ENCODE peak calls at places on chromosome 4, in seven cellular contexts. One of them, this sample, is unnamed.

GRCh38 chr4:165994706-165995105 is 121.7 kb downstream of the TLL1 start:
- DNase-seq in DMS 273 treated with DMSO at 0.1 percent for 48 hours: no peak
- DNase-seq in NAMALWA: no peak
- DNase-seq in cardiac muscle cell: peak
- DNase-seq in central memory CD4-positive, alpha-beta T cell: no peak
- DNase-seq in mesothelial cell of epicardium: no peak
- DNase-seq in fibroblast of pulmonary artery: no peak
- DNase-seq in this sample: no peak

GRCh38 chr4:183347586-183347985 is 25.4 kb upstream of the CLDN24 start:
- DNase-seq in DMS 273 treated with DMSO at 0.1 percent for 48 hours: no peak
- DNase-seq in NAMALWA: no peak
- DNase-seq in cardiac muscle cell: peak
- DNase-seq in central memory CD4-positive, alpha-beta T cell: no peak
- DNase-seq in mesothelial cell of epicardium: no peak
- DNase-seq in fibroblast of pulmonary artery: peak
- DNase-seq in this sample: no peak

GRCh38 chr4:146165840-146166239 is 9.7 kb upstream of the LSM6 start:
- DNase-seq in DMS 273 treated with DMSO at 0.1 percent for 48 hours: no peak
- DNase-seq in NAMALWA: no peak
- DNase-seq in cardiac muscle cell: peak
- DNase-seq in central memory CD4-positive, alpha-beta T cell: no peak
- DNase-seq in mesothelial cell of epicardium: no peak
- DNase-seq in fibroblast of pulmonary artery: peak
- DNase-seq in this sample: no peak

GRCh38 chr4:83417566-83417965 is 38.1 kb downstream of the HELQ start:
- DNase-seq in DMS 273 treated with DMSO at 0.1 percent for 48 hours: no peak
- DNase-seq in NAMALWA: no peak
- DNase-seq in cardiac muscle cell: no peak
- DNase-seq in central memory CD4-positive, alpha-beta T cell: no peak
- DNase-seq in mesothelial cell of epicardium: no peak
- DNase-seq in fibroblast of pulmonary artery: no peak
- DNase-seq in this sample: no peak

GRCh38 chr4:142238589-142238988 is 602.2 kb downstream of the IL15 start:
- DNase-seq in DMS 273 treated with DMSO at 0.1 percent for 48 hours: no peak
- DNase-seq in NAMALWA: no peak
- DNase-seq in cardiac muscle cell: no peak
- DNase-seq in central memory CD4-positive, alpha-beta T cell: no peak
- DNase-seq in mesothelial cell of epicardium: no peak
- DNase-seq in fibroblast of pulmonary artery: no peak
- DNase-seq in this sample: no peak

GRCh38 chr4:101019941-101020401 is 327.4 kb downstream of the PPP3CA start:
- DNase-seq in DMS 273 treated with DMSO at 0.1 percent for 48 hours: no peak
- DNase-seq in NAMALWA: no peak
- DNase-seq in cardiac muscle cell: no peak
- DNase-seq in central memory CD4-positive, alpha-beta T cell: peak
- DNase-seq in mesothelial cell of epicardium: no peak
- DNase-seq in fibroblast of pulmonary artery: no peak
- DNase-seq in this sample: no peak

GRCh38 chr4:38921151-38921550 is 53.5 kb downstream of the FAM114A1 start:
- DNase-seq in DMS 273 treated with DMSO at 0.1 percent for 48 hours: no peak
- DNase-seq in NAMALWA: no peak
- DNase-seq in cardiac muscle cell: no peak
- DNase-seq in central memory CD4-positive, alpha-beta T cell: no peak
- DNase-seq in mesothelial cell of epicardium: no peak
- DNase-seq in fibroblast of pulmonary artery: no peak
- DNase-seq in this sample: no peak

GRCh38 chr4:3711183-3712111 is 54.7 kb upstream of the ADRA2C start:
- DNase-seq in DMS 273 treated with DMSO at 0.1 percent for 48 hours: no peak
- DNase-seq in NAMALWA: no peak
- DNase-seq in cardiac muscle cell: no peak
- DNase-seq in central memory CD4-positive, alpha-beta T cell: no peak
- DNase-seq in mesothelial cell of epicardium: no peak
- DNase-seq in fibroblast of pulmonary artery: no peak
- DNase-seq in this sample: no peak

GRCh38 chr4:16377887-16378286 is 151.6 kb upstream of the TAPT1 start:
- DNase-seq in DMS 273 treated with DMSO at 0.1 percent for 48 hours: no peak
- DNase-seq in NAMALWA: no peak
- DNase-seq in cardiac muscle cell: no peak
- DNase-seq in central memory CD4-positive, alpha-beta T cell: no peak
- DNase-seq in mesothelial cell of epicardium: no peak
- DNase-seq in fibroblast of pulmonary artery: no peak
- DNase-seq in this sample: no peak

GRCh38 chr4:41301137-41301536 is 44.4 kb downstream of the UCHL1 start:
- DNase-seq in DMS 273 treated with DMSO at 0.1 percent for 48 hours: no peak
- DNase-seq in NAMALWA: no peak
- DNase-seq in cardiac muscle cell: no peak
- DNase-seq in central memory CD4-positive, alpha-beta T cell: no peak
- DNase-seq in mesothelial cell of epicardium: no peak
- DNase-seq in fibroblast of pulmonary artery: no peak
- DNase-seq in this sample: no peak

GRCh38 chr4:85298037-85298436 is 176.9 kb upstream of the ARHGAP24 start:
- DNase-seq in DMS 273 treated with DMSO at 0.1 percent for 48 hours: no peak
- DNase-seq in NAMALWA: no peak
- DNase-seq in cardiac muscle cell: no peak
- DNase-seq in central memory CD4-positive, alpha-beta T cell: no peak
- DNase-seq in mesothelial cell of epicardium: no peak
- DNase-seq in fibroblast of pulmonary artery: no peak
- DNase-seq in this sample: no peak

GRCh38 chr4:86569103-86569870 is 24.8 kb upstream of the PTPN13 start:
- DNase-seq in DMS 273 treated with DMSO at 0.1 percent for 48 hours: no peak
- DNase-seq in NAMALWA: no peak
- DNase-seq in cardiac muscle cell: no peak
- DNase-seq in central memory CD4-positive, alpha-beta T cell: no peak
- DNase-seq in mesothelial cell of epicardium: no peak
- DNase-seq in fibroblast of pulmonary artery: no peak
- DNase-seq in this sample: no peak

GRCh38 chr4:165158762-165159161 is 46.1 kb upstream of the TMEM192 start:
- DNase-seq in DMS 273 treated with DMSO at 0.1 percent for 48 hours: no peak
- DNase-seq in NAMALWA: no peak
- DNase-seq in cardiac muscle cell: no peak
- DNase-seq in central memory CD4-positive, alpha-beta T cell: no peak
- DNase-seq in mesothelial cell of epicardium: no peak
- DNase-seq in fibroblast of pulmonary artery: no peak
- DNase-seq in this sample: no peak

GRCh38 chr4:186304216-186304615 is 38.2 kb downstream of the F11 start:
- DNase-seq in DMS 273 treated with DMSO at 0.1 percent for 48 hours: no peak
- DNase-seq in NAMALWA: no peak
- DNase-seq in cardiac muscle cell: no peak
- DNase-seq in central memory CD4-positive, alpha-beta T cell: no peak
- DNase-seq in mesothelial cell of epicardium: no peak
- DNase-seq in fibroblast of pulmonary artery: no peak
- DNase-seq in this sample: no peak

GRCh38 chr4:68373513-68373912 is 23.6 kb upstream of the YTHDC1 start:
- DNase-seq in DMS 273 treated with DMSO at 0.1 percent for 48 hours: no peak
- DNase-seq in NAMALWA: no peak
- DNase-seq in cardiac muscle cell: peak
- DNase-seq in central memory CD4-positive, alpha-beta T cell: peak
- DNase-seq in mesothelial cell of epicardium: peak
- DNase-seq in fibroblast of pulmonary artery: peak
- DNase-seq in this sample: no peak

GRCh38 chr4:67282749-67283148 is 262.6 kb downstream of the CENPC start:
- DNase-seq in DMS 273 treated with DMSO at 0.1 percent for 48 hours: no peak
- DNase-seq in NAMALWA: no peak
- DNase-seq in cardiac muscle cell: no peak
- DNase-seq in central memory CD4-positive, alpha-beta T cell: no peak
- DNase-seq in mesothelial cell of epicardium: no peak
- DNase-seq in fibroblast of pulmonary artery: no peak
- DNase-seq in this sample: no peak

GRCh38 chr4:152937535-152938236 is 1.6 kb downstream of the FHDC1 start:
- DNase-seq in DMS 273 treated with DMSO at 0.1 percent for 48 hours: no peak
- DNase-seq in NAMALWA: no peak
- DNase-seq in cardiac muscle cell: peak
- DNase-seq in central memory CD4-positive, alpha-beta T cell: no peak
- DNase-seq in mesothelial cell of epicardium: no peak
- DNase-seq in fibroblast of pulmonary artery: no peak
- DNase-seq in this sample: no peak